ENCODE peak calls at places on chromosomes 5 and 9, in ten cellular contexts. S is tibial nerve, X is thyroid gland, J is transverse colon, Z is H9, U is vagina, T is upper lobe of right lung, I is RWPE1, W is dorsolateral prefrontal cortex, M is left ventricle myocardium inferior. C is an unnamed sample.

GRCh38 chr9:110871736-110872135 is 166.5 kb downstream of the LPAR1 start:
- DNase-seq in S (no peak), M (no peak), U (no peak), I (no peak), W (no peak), X (no peak), J (no peak), Z (no peak), T (no peak), C (no peak)

GRCh38 chr9:35771524-35771923 is 17.4 kb upstream of the MSMP start:
- DNase-seq in U (no peak), S (no peak), M (no peak), Z (no peak), J (peak), X (no peak), T (no peak), I (no peak), W (no peak), C (no peak)

GRCh38 chr5:13250450-13251291 is 693.8 kb downstream of the DNAH5 start:
- DNase-seq in M (no peak), U (no peak), T (no peak), J (no peak), W (no peak), Z (no peak), I (peak), X (no peak), S (no peak), C (no peak)

GRCh38 chr5:132466453-132467291 is 23.9 kb downstream of the IRF1 start:
- DNase-seq in U (no peak), I (peak), T (peak), W (no peak), J (peak), M (peak), Z (no peak), S (no peak), X (no peak), C (no peak)

GRCh38 chr9:136309101-136309801 is 5.4 kb upstream of the CCDC187 start:
- DNase-seq in I (no peak), J (no peak), X (peak), M (no peak), Z (no peak), T (no peak), S (no peak), U (no peak), W (no peak), C (no peak)

GRCh38 chr5:89043676-89044075 is 160.7 kb upstream of the MEF2C start:
- DNase-seq in Z (no peak), M (no peak), I (peak), X (no peak), S (no peak), U (no peak), W (no peak), T (no peak), J (no peak), C (peak)

GRCh38 chr5:21654-22233 is 70.2 kb upstream of the PLEKHG4B start:
- DNase-seq in W (no peak), X (peak), T (no peak), U (no peak), Z (no peak), I (peak), S (no peak), J (no peak), M (no peak), C (no peak)

GRCh38 chr5:10655686-10656075 is 91.8 kb downstream of the ANKRD33B start:
- DNase-seq in W (no peak), T (no peak), X (peak), S (no peak), Z (peak), U (no peak), M (no peak), J (no peak), I (no peak), C (no peak)

GRCh38 chr5:180801596-180802324 is 846 bp downstream of the MGAT1 start:
- DNase-seq in S (no peak), X (no peak), Z (no peak), I (no peak), W (no peak), T (no peak), U (peak), M (no peak), J (no peak), C (no peak)

GRCh38 chr5:114191441-114191840 is 170.4 kb upstream of the KCNN2 start:
- DNase-seq in J (no peak), T (no peak), S (no peak), M (no peak), I (no peak), W (no peak), X (no peak), Z (no peak), U (no peak), C (no peak)

GRCh38 chr5:164941102-164941501 is 1435.7 kb downstream of the MAT2B start:
- DNase-seq in J (no peak), X (no peak), Z (no peak), U (no peak), W (no peak), S (no peak), M (no peak), I (no peak), T (no peak), C (no peak)

GRCh38 chr9:85716031-85716877 is 25.5 kb downstream of the AGTPBP1 start:
- DNase-seq in U (no peak), W (no peak), T (no peak), S (no peak), M (no peak), I (no peak), Z (no peak), J (no peak), X (no peak), C (no peak)

GRCh38 chr5:17411436-17411835 is 86.6 kb upstream of the TAF11L2 start:
- DNase-seq in Z (no peak), W (no peak), T (no peak), J (no peak), U (no peak), S (no peak), X (no peak), M (no peak), I (peak), C (no peak)

GRCh38 chr5:65774346-65774745 is 52.3 kb downstream of the NLN start:
- DNase-seq in J (no peak), M (no peak), I (peak), Z (no peak), W (no peak), T (no peak), S (no peak), X (peak), U (no peak), C (peak)

GRCh38 chr5:83789376-83789775 is 68.7 kb upstream of the HAPLN1 start:
- DNase-seq in I (no peak), S (no peak), W (no peak), T (no peak), U (no peak), J (no peak), Z (no peak), M (no peak), X (no peak), C (no peak)

GRCh38 chr9:123954921-123955320 is 25.0 kb upstream of the DENND1A start:
- DNase-seq in M (no peak), J (no peak), S (no peak), T (no peak), X (no peak), U (no peak), W (no peak), I (no peak), Z (no peak), C (no peak)

GRCh38 chr5:78593465-78593864 is 55.1 kb downstream of the LHFPL2 start:
- DNase-seq in Z (no peak), W (no peak), T (no peak), S (no peak), M (no peak), X (no peak), J (no peak), I (no peak), U (no peak), C (no peak)

GRCh38 chr9:21558627-21559401 is 76.7 kb upstream of the IFNE start:
- DNase-seq in S (no peak), M (no peak), U (no peak), X (peak), Z (no peak), I (no peak), T (peak), W (no peak), J (no peak), C (no peak)

GRCh38 chr5:10536511-10536910 is 27.4 kb upstream of the ANKRD33B start:
- DNase-seq in Z (no peak), T (no peak), J (no peak), X (no peak), S (no peak), M (no peak), U (no peak), I (no peak), W (no peak), C (no peak)

GRCh38 chr5:58490397-58491072 is 700 bp upstream of the GAPT start:
- DNase-seq in M (no peak), S (no peak), Z (no peak), W (no peak), U (no peak), T (no peak), X (no peak), J (no peak), I (no peak), C (no peak)

GRCh38 chr5:73039082-73039481 is 81.3 kb upstream of the TMEM171 start:
- DNase-seq in S (no peak), W (no peak), I (no peak), M (no peak), T (no peak), U (no peak), X (peak), J (no peak), Z (peak), C (no peak)

GRCh38 chr5:103120607-103121200 is 603 bp downstream of the PPIP5K2 start:
- DNase-seq in U (no peak), X (no peak), I (peak), T (no peak), W (no peak), M (no peak), Z (peak), S (no peak), J (peak), C (no peak)

GRCh38 chr5:159104058-159104651 is 4.4 kb upstream of the EBF1 start:
- DNase-seq in S (peak), U (no peak), X (no peak), M (no peak), I (no peak), Z (peak), W (no peak), T (peak), J (no peak), C (no peak)

GRCh38 chr5:169009171-169009570 is 291.8 kb downstream of the SLIT3 start:
- DNase-seq in J (no peak), W (no peak), U (no peak), I (no peak), Z (no peak), X (no peak), T (no peak), M (no peak), S (no peak), C (no peak)

GRCh38 chr5:73030995-73031394 is 75.2 kb downstream of the FCHO2 start:
- DNase-seq in J (no peak), X (peak), T (no peak), S (no peak), Z (peak), M (no peak), W (no peak), I (peak), U (no peak), C (peak)

GRCh38 chr5:169728-170094 is 21.6 kb upstream of the LRRC14B start:
- DNase-seq in W (no peak), T (no peak), U (no peak), J (no peak), S (no peak), X (no peak), I (no peak), M (no peak), Z (no peak), C (no peak)

GRCh38 chr5:149271195-149271716 is 403 bp upstream of the AFAP1L1 start:
- DNase-seq in I (peak), J (no peak), U (no peak), W (no peak), Z (peak), X (no peak), T (no peak), M (no peak), S (no peak), C (no peak)

GRCh38 chr9:14868772-14869583 is 41.2 kb downstream of the FREM1 start:
- DNase-seq in I (no peak), W (no peak), Z (no peak), M (no peak), S (no peak), J (no peak), X (no peak), U (no peak), T (no peak), C (no peak)

GRCh38 chr9:136297016-136297691 is 6.7 kb downstream of the CCDC187 start:
- DNase-seq in Z (no peak), I (peak), W (no peak), X (peak), T (no peak), S (no peak), J (peak), M (no peak), U (no peak), C (no peak)

GRCh38 chr9:18268381-18268780 is 205.6 kb upstream of the ADAMTSL1 start:
- DNase-seq in I (peak), J (no peak), X (no peak), U (no peak), T (no peak), W (no peak), Z (no peak), M (no peak), S (no peak), C (no peak)

GRCh38 chr9:34452568-34452967 is 5.8 kb downstream of the FAM219A start:
- DNase-seq in S (no peak), T (no peak), I (no peak), W (no peak), U (no peak), M (no peak), X (peak), J (no peak), Z (no peak), C (no peak)

GRCh38 chr5:5481633-5482032 is 59.2 kb downstream of the ICE1 start:
- DNase-seq in S (no peak), M (no peak), J (no peak), I (no peak), Z (no peak), W (no peak), T (no peak), X (no peak), U (no peak), C (no peak)

GRCh38 chr5:65072836-65073620 is 304.3 kb downstream of the CWC27 start:
- DNase-seq in X (no peak), T (no peak), M (no peak), W (no peak), S (no peak), J (no peak), Z (no peak), I (no peak), U (no peak), C (no peak)

GRCh38 chr5:61306531-61307195 is 25.4 kb upstream of the ZSWIM6 start:
- DNase-seq in J (no peak), T (no peak), U (peak), W (no peak), I (no peak), X (no peak), M (no peak), S (no peak), Z (no peak), C (no peak)
- TF ChIP-seq CTCF in J (no peak), T (no peak), U (no peak), W (no peak), I (no peak), X (no peak), M (no peak), S (no peak), Z (no peak), C (no peak)

GRCh38 chr5:141003026-141003425 is 36.8 kb downstream of the PCDHAC2 start:
- DNase-seq in X (no peak), T (no peak), M (no peak), S (no peak), W (no peak), Z (no peak), J (no peak), I (no peak), U (no peak), C (no peak)

GRCh38 chr5:141001466-141001853 is 35.2 kb downstream of the PCDHAC2 start:
- DNase-seq in X (peak), M (no peak), U (no peak), W (no peak), J (no peak), Z (peak), S (no peak), I (peak), T (peak), C (no peak)

GRCh38 chr5:141001854-141002666 is 35.8 kb downstream of the PCDHAC2 start:
- DNase-seq in J (peak), M (no peak), T (peak), X (peak), S (no peak), Z (peak), W (peak), I (peak), U (no peak), C (no peak)

GRCh38 chr5:141003791-141004601 is 37.7 kb downstream of the PCDHAC2 start:
- DNase-seq in X (peak), I (peak), S (no peak), M (no peak), Z (peak), T (peak), W (no peak), U (no peak), J (no peak), C (no peak)

GRCh38 chr5:141002667-141002965 is 36.3 kb downstream of the PCDHAC2 start:
- DNase-seq in J (no peak), M (no peak), X (no peak), S (no peak), U (no peak), W (no peak), T (no peak), Z (no peak), I (no peak), C (no peak)
- H3K27ac ChIP-seq in J (no peak), M (no peak), X (peak), S (no peak), U (no peak), W (no peak), T (no peak), Z (peak), I (peak), C (no peak)

GRCh38 chr5:138543730-138544104 is 681 bp upstream of the ETF1 start:
- DNase-seq in Z (no peak), I (peak), X (no peak), J (no peak), M (no peak), S (no peak), U (peak), T (no peak), W (no peak), C (no peak)

GRCh38 chr5:138541511-138541910 is 1.5 kb downstream of the ETF1 start:
- DNase-seq in U (no peak), M (no peak), S (no peak), I (no peak), T (no peak), J (no peak), Z (no peak), W (no peak), X (no peak), C (no peak)

GRCh38 chr5:138542956-138543729 is at the start of gene ETF1:
- DNase-seq in X (peak), M (peak), Z (peak), J (peak), T (peak), I (peak), W (peak), U (peak), S (peak), C (peak)

GRCh38 chr5:138544171-138545134 is 1.4 kb upstream of the ETF1 start:
- DNase-seq in Z (no peak), M (no peak), J (peak), W (no peak), X (peak), S (no peak), T (no peak), U (peak), I (peak), C (no peak)

GRCh38 chr5:138542120-138542955 is 698 bp downstream of the ETF1 start:
- DNase-seq in M (no peak), I (no peak), X (peak), U (peak), J (peak), W (no peak), S (no peak), Z (no peak), T (no peak), C (no peak)
- TF ChIP-seq CTCF in M (no peak), I (no peak), X (no peak), U (no peak), J (no peak), W (no peak), S (no peak), Z (no peak), T (no peak), C (peak)

GRCh38 chr5:40906351-40906751 is 2.9 kb upstream of the C7 start:
- DNase-seq in X (no peak), S (no peak), J (no peak), T (no peak), U (no peak), M (no peak), W (no peak), Z (no peak), I (no peak), C (no peak)
- H3K27ac ChIP-seq in X (no peak), S (no peak), J (no peak), T (no peak), U (peak), M (peak), W (no peak), Z (no peak), I (no peak), C (no peak)

DNA sequence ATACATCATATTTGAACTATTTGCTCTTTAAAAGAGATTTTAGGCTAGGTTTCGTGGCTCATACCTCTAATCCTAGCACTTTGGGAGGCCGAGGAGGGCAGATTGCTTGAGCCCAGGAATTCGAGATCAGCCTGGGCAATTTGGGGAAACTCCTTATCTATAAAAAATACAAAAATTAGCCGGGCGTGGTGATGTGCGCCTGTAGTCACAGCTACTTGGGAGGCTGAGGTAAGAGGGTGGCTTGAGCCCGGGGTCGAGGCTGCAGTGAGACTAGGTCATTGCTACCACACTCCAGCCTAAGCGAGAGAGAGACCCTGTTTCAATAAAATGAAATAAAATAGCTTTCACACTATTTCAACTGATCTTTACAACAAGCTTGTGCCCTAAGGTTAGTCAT is 500 bp upstream of the MRPL22 start:
- DNase-seq in X (no peak), Z (no peak), M (no peak), T (no peak), U (no peak), S (no peak), J (no peak), I (no peak), W (no peak), C (no peak)
- TF ChIP-seq CTCF in X (no peak), Z (no peak), M (no peak), T (no peak), U (no peak), S (no peak), J (no peak), I (no peak), W (no peak), C (no peak)

C was measured in AG04450.